ENCODE peak calls at places on chromosomes 2 and 18, in four cellular contexts. M, S, Z and T are unnamed samples.

GRCh38 chr18:49400398-49401072 is 59.9 kb downstream of the DYM start:
- DNase-seq in M (peak), S (peak), Z (peak), T (no peak)

GRCh38 chr2:223235986-223236385 is 184.0 kb downstream of the KCNE4 start:
- DNase-seq in M (no peak), S (no peak), Z (peak), T (no peak)

GRCh38 chr18:49788327-49788908 is 24.9 kb downstream of the ACAA2 start:
- DNase-seq in M (peak), S (no peak), Z (peak), T (no peak)

GRCh38 chr2:2547451-2547850 is 216.4 kb upstream of the MYT1L start:
- DNase-seq in M (no peak), S (no peak), Z (no peak), T (no peak)

GRCh38 chr2:181371782-181372292 is 85.3 kb upstream of the ITGA4 start:
- DNase-seq in M (peak), S (no peak), Z (peak), T (no peak)

GRCh38 chr2:150491943-150492342 is 4.5 kb upstream of the RND3 start:
- DNase-seq in M (peak), S (no peak), Z (peak), T (no peak)

GRCh38 chr2:109270758-109271305 is 141.8 kb downstream of the SH3RF3 start:
- DNase-seq in M (no peak), S (no peak), Z (no peak), T (no peak)

GRCh38 chr2:201127570-201127969 is 11.6 kb downstream of the CFLAR start:
- DNase-seq in M (peak), S (no peak), Z (peak), T (no peak)

GRCh38 chr2:174593574-174594203 is 3.9 kb downstream of the WIPF1 start:
- DNase-seq in M (peak), S (no peak), Z (peak), T (no peak)

GRCh38 chr18:52620926-52621439 is 281.0 kb downstream of the DCC start:
- DNase-seq in M (no peak), S (no peak), Z (no peak), T (no peak)

GRCh38 chr2:241481687-241482086 is 26.7 kb downstream of the STK25 start:
- DNase-seq in M (no peak), S (no peak), Z (no peak), T (no peak)

GRCh38 chr18:67520276-67521035 is 3.9 kb upstream of the DSEL start:
- DNase-seq in M (peak), S (no peak), Z (no peak), T (no peak)

GRCh38 chr2:205543262-205543843 is 138.9 kb upstream of the NRP2 start:
- DNase-seq in M (no peak), S (no peak), Z (no peak), T (no peak)

GRCh38 chr2:68832161-68832869 is 38.9 kb downstream of the BMP10 start:
- DNase-seq in M (peak), S (peak), Z (peak), T (no peak)

GRCh38 chr2:12948963-12949353 is 232.2 kb downstream of the TRIB2 start:
- DNase-seq in M (no peak), S (no peak), Z (no peak), T (no peak)

GRCh38 chr2:102235491-102235890 is 48.7 kb downstream of the IL1RL2 start:
- DNase-seq in M (no peak), S (peak), Z (peak), T (no peak)

GRCh38 chr18:79677221-79677620 is 2.4 kb upstream of the CTDP1 start:
- DNase-seq in M (no peak), S (no peak), Z (no peak), T (no peak)

GRCh38 chr2:113767811-113768210 is 11.4 kb upstream of the SLC35F5 start:
- DNase-seq in M (no peak), S (no peak), Z (no peak), T (no peak)

GRCh38 chr2:117832905-117833613 is 18.6 kb downstream of the DDX18 start:
- DNase-seq in M (peak), S (no peak), Z (peak), T (no peak)

DNA sequence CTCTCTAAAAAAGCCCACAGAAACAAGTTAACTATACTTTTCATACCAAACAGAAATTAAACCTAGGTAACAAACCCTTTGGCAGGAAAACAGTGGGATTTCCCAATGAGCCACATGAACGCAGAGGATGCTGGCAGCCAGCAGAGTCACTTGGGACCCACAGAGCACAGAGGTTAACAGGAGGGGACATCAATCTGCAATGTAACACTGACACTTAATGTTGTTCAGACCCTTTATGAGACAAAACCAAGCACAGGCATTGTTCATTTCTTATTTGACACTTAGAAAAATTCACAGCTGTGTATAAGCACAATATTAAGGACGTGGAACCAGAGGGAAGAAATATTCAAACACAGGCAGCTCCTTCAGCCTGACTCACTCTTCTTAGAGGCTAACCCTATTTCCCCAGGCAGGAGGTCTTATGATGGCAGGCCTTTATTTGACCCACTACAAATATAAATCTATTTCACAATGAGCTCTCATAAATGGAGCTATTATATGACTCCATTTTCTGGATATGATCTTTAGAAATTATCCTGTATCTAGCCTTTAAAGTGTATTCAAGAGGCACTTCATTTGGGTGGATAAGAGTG is 132.7 kb upstream of the SATB2 start:
- DNase-seq in M (no peak), S (no peak), Z (no peak), T (no peak)
- TF ChIP-seq CTCF in M (no peak), S (no peak), Z (no peak), T (no peak)

DNA sequence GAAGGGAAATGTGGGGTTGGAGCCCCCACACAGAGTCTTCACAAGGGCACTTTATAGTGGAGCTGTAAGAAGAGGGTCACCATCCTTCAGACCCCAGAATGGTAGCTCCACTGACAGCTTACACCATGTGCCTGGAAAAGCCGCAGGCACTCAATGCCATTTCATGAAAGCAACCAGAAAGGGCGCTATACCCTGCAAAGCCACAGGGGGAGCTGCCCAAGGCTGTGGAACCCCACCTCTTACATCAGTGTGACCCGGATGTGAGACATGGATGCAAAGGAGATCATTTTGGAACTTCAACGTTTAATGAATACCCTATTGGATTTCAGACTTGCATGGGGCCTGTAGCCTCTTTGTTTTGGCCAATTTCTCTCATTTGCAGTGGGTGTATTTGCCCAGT is 694.7 kb downstream of the CBLN2 start:
- DNase-seq in M (no peak), S (no peak), Z (no peak), T (no peak)
- TF ChIP-seq CTCF in M (peak), S (no peak), Z (no peak), T (peak)

DNA sequence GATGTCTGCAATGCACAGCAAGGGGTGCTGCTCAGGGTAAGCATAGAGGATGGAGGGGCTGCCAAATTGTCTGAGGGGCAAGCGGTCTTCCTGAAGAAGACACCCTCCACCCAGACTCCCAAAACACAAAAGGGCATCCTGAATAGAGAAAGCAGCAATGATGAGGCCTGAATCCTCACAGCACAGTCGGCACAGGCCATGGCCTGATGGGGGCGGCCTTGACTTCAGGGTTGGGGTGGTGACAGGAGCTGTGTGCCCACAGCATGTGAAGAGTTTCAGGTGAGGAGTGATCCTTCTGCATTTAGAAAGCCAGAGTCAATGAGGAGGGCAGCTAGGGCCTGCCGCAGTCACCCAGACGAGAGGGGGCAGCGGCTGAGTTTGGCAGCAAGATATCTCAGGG is 159.4 kb downstream of the GALNT14 start:
- DNase-seq in M (no peak), S (no peak), Z (no peak), T (no peak)
- TF ChIP-seq CTCF in M (no peak), S (no peak), Z (no peak), T (no peak)

GRCh38 chr2:78351208-78351607 is 674.3 kb upstream of the REG3G start:
- DNase-seq in M (no peak), S (no peak), Z (peak), T (no peak)
- TF ChIP-seq CTCF in M (peak), S (no peak), Z (no peak), T (peak)

DNA sequence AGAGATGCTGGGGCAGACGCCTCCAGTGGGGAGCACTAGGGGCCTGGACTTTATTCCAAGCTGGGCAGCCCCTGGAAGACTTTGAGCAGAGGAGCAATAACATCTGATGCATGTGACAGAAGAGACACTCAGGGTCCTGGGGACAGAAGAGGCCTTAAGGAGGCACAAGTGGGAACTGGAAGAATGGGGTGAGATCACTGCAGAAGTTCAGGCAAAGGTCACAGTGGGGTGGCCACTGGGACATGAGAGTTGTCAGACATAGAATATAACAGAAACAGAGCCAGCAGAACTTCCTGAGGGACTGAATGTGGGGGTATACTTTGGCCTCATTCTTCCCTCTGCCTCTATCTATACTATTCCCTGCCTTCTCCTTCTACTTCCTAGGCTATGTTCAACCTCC is 24.0 kb downstream of the TGFA start:
- DNase-seq in M (no peak), S (no peak), Z (no peak), T (no peak)
- TF ChIP-seq CTCF in M (no peak), S (no peak), Z (no peak), T (no peak)